ENCODE peak calls at places on chromosomes 16 and 17, in six cellular contexts. A, L, I, N, J and F are unnamed samples.
A peak's percentile ranks its signal among the peaks of the same experiment; 100 is the strongest.

GRCh38 chr16:6926762-6927161 is 405.9 kb upstream of the RBFOX1 start:
- DNase-seq in A (no peak), L (no peak), I (no peak), N (no peak), J (no peak), F (no peak)

GRCh38 chr17:82396601-82397435 is 21.3 kb upstream of the HEXD start:
- DNase-seq in A (peak; percentile 92), L (no peak), I (no peak), N (no peak), J (no peak), F (no peak)

GRCh38 chr16:13561276-13561675 is 358.7 kb upstream of the ERCC4 start:
- DNase-seq in A (no peak), L (no peak), I (no peak), N (no peak), J (no peak), F (no peak)

GRCh38 chr16:81445143-81445922 is 725 bp downstream of the CMIP start:
- DNase-seq in A (no peak), L (no peak), I (no peak), N (peak; percentile 11), J (peak; percentile 14), F (peak; percentile 24)

GRCh38 chr16:73464834-73465233 is 416.9 kb upstream of the ZFHX3 start:
- DNase-seq in A (no peak), L (no peak), I (no peak), N (no peak), J (no peak), F (no peak)

GRCh38 chr16:4879049-4879448 is 31.8 kb downstream of the UBN1 start:
- DNase-seq in A (no peak), L (no peak), I (no peak), N (no peak), J (no peak), F (no peak)

GRCh38 chr17:75473246-75473645 is 16.8 kb downstream of the TMEM94 start:
- DNase-seq in A (no peak), L (no peak), I (no peak), N (no peak), J (no peak), F (no peak)

GRCh38 chr16:57689772-57690558 is 4.6 kb upstream of the DRC7 start:
- DNase-seq in A (no peak), L (no peak), I (peak; percentile 13), N (peak; percentile 7), J (no peak), F (no peak)

GRCh38 chr16:80100846-80101451 is 439.8 kb upstream of the DYNLRB2 start:
- DNase-seq in A (no peak), L (no peak), I (no peak), N (no peak), J (no peak), F (no peak)

GRCh38 chr16:89022051-89022836 is 45.2 kb upstream of the CBFA2T3 start:
- DNase-seq in A (no peak), L (no peak), I (no peak), N (no peak), J (no peak), F (no peak)

GRCh38 chr17:80604007-80604728 is 59.5 kb downstream of the RPTOR start:
- DNase-seq in A (no peak), L (no peak), I (no peak), N (no peak), J (no peak), F (no peak)

GRCh38 chr17:77503916-77504651 is 363.3 kb downstream of the SEC14L1 start:
- DNase-seq in A (no peak), L (no peak), I (no peak), N (no peak), J (no peak), F (peak; percentile 9)